ENCODE peak calls at places on chromosomes 11 and 22, in ten cellular contexts. J is astrocyte of the spinal cord, G is body of pancreas, K is HFFc6, N is MCF 10A, R is BE2C, O is H9, M is fibroblast of villous mesenchyme, U is upper lobe of right lung, S is fibroblast of lung. F is an unnamed sample.
A peak's percentile ranks its signal among the peaks of the same experiment; 100 is the strongest.

GRCh38 chr11:63882555-63883242 is 34.3 kb downstream of the RCOR2 start:
- DNase-seq in J (peak; percentile 49), G (no peak), K (no peak), N (no peak), R (peak; percentile 56), O (peak; percentile 82), M (no peak), U (no peak), S (peak; percentile 30), F (no peak)

GRCh38 chr11:65133724-65134123 is 595 bp downstream of the SYVN1 start:
- DNase-seq in J (no peak), G (no peak), K (no peak), N (no peak), R (no peak), O (no peak), M (no peak), U (peak; percentile 69), S (no peak), F (peak; percentile 79)

GRCh38 chr11:64727131-64727530 is 4.1 kb upstream of the NRXN2 start:
- DNase-seq in J (no peak), G (no peak), K (no peak), N (no peak), R (no peak), O (peak; percentile 19), M (no peak), U (peak; percentile 6), S (no peak), F (no peak)

GRCh38 chr11:62579252-62579651 is 5.6 kb upstream of the EEF1G start:
- DNase-seq in J (no peak), G (no peak), K (no peak), N (no peak), R (no peak), O (no peak), M (no peak), U (no peak), S (peak; percentile 57), F (no peak)

GRCh38 chr11:80593981-80594380 is 1153.2 kb upstream of the TENM4 start:
- DNase-seq in J (peak; percentile 53), G (no peak), K (no peak), N (peak; percentile 85), R (no peak), O (no peak), M (peak; percentile 56), U (no peak), S (peak; percentile 82), F (no peak)

GRCh38 chr11:102148059-102148458 is 37.8 kb downstream of the YAP1 start:
- DNase-seq in J (no peak), G (no peak), K (no peak), N (no peak), R (no peak), O (no peak), M (peak; percentile 63), U (no peak), S (no peak), F (no peak)

GRCh38 chr22:18056802-18057474 is 20.9 kb upstream of the PEX26 start:
- DNase-seq in J (no peak), G (no peak), K (no peak), N (no peak), R (no peak), O (no peak), M (no peak), U (peak; percentile 37), S (no peak), F (no peak)

GRCh38 chr11:126182787-126183445 is 28.5 kb downstream of the RPUSD4 start:
- DNase-seq in J (no peak), G (no peak), K (no peak), N (no peak), R (no peak), O (no peak), M (no peak), U (no peak), S (no peak), F (no peak)

GRCh38 chr11:57941875-57942274 is 81.8 kb upstream of the OR9Q1 start:
- DNase-seq in J (no peak), G (no peak), K (no peak), N (no peak), R (no peak), O (no peak), M (no peak), U (no peak), S (no peak), F (peak; percentile 21)

GRCh38 chr11:22193348-22194051 is 615 bp downstream of the ANO5 start:
- DNase-seq in J (no peak), G (peak; percentile 37), K (no peak), N (no peak), R (peak; percentile 36), O (peak; percentile 68), M (no peak), U (peak; percentile 70), S (peak; percentile 21), F (peak; percentile 67)

GRCh38 chr22:39253427-39254070 is 8.8 kb upstream of the PDGFB start:
- DNase-seq in J (peak; percentile 86), G (peak; percentile 81), K (peak; percentile 77), N (peak; percentile 91), R (peak; percentile 47), O (no peak), M (peak; percentile 84), U (no peak), S (peak; percentile 88), F (no peak)

GRCh38 chr22:39598017-39598965 is 27.7 kb downstream of the CACNA1I start:
- DNase-seq in J (no peak), G (peak; percentile 66), K (no peak), N (peak; percentile 38), R (peak; percentile 84), O (peak; percentile 95), M (no peak), U (peak; percentile 83), S (no peak), F (no peak)

GRCh38 chr11:15710593-15711260 is 596.0 kb downstream of the INSC start:
- DNase-seq in J (no peak), G (no peak), K (no peak), N (no peak), R (no peak), O (no peak), M (peak; percentile 36), U (no peak), S (no peak), F (no peak)

GRCh38 chr11:128905345-128906184 is 14.4 kb downstream of the KCNJ5 start:
- DNase-seq in J (peak; percentile 17), G (peak; percentile 61), K (peak; percentile 4), N (peak; percentile 71), R (peak; percentile 49), O (peak; percentile 78), M (peak; percentile 70), U (peak; percentile 78), S (peak; percentile 56), F (no peak)

GRCh38 chr11:6232899-6233298 is 1.5 kb downstream of the FHIP1B start:
- DNase-seq in J (no peak), G (no peak), K (no peak), N (no peak), R (no peak), O (no peak), M (no peak), U (no peak), S (no peak), F (no peak)

GRCh38 chr11:74018331-74019005 is 9.6 kb upstream of the UCP3 start:
- DNase-seq in J (peak; percentile 71), G (peak; percentile 90), K (peak; percentile 29), N (peak; percentile 73), R (no peak), O (no peak), M (peak; percentile 97), U (peak; percentile 95), S (peak; percentile 56), F (peak; percentile 98)

GRCh38 chr22:20021196-20022181 is 579 bp downstream of the TANGO2 start:
- DNase-seq in J (peak; percentile 20), G (peak; percentile 58), K (peak; percentile 73), N (peak; percentile 28), R (peak; percentile 14), O (no peak), M (peak; percentile 33), U (peak; percentile 83), S (peak; percentile 58), F (peak; percentile 86)

DNA sequence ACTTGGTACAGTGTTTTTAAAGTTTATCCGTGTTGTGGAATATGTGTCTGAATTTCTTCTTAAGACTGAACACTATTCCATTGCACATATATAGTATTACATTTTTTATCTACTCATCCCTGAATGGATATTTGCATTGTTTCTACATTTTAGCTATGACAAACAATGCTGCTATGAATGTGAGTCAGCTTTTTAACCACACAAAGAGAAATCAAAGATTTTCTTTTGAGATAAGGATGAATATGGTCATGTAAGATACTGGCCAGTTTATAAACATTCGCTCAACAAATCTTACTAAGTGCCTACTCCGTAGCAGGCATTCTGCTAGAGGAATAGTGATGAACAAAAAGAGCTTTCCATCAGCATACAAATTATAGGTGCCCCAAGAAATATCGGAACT is 16.5 kb upstream of the OR9G4 start:
- DNase-seq in J (no peak), G (no peak), K (no peak), N (no peak), R (no peak), O (no peak), M (no peak), U (no peak), S (no peak), F (no peak)
- TF ChIP-seq CTCF in J (no peak), G (no peak), K (no peak), N (no peak), R (no peak), O (no peak), M (no peak), U (no peak), S (no peak), F (no peak)

GRCh38 chr11:87330072-87330678 is 292.4 kb downstream of the TMEM135 start:
- DNase-seq in J (no peak), G (no peak), K (no peak), N (no peak), R (no peak), O (no peak), M (no peak), U (no peak), S (no peak), F (no peak)
- TF ChIP-seq CTCF in J (no peak), G (no peak), K (no peak), N (no peak), R (no peak), O (no peak), M (no peak), U (no peak), S (no peak), F (no peak)

GRCh38 chr11:12789574-12789973 is 115.4 kb downstream of the TEAD1 start:
- DNase-seq in J (no peak), G (no peak), K (no peak), N (no peak), R (peak; percentile 18), O (no peak), M (no peak), U (no peak), S (no peak), F (no peak)
- TF ChIP-seq CTCF in J (no peak), G (no peak), K (no peak), N (no peak), R (no peak), O (no peak), M (no peak), U (no peak), S (no peak), F (no peak)

DNA sequence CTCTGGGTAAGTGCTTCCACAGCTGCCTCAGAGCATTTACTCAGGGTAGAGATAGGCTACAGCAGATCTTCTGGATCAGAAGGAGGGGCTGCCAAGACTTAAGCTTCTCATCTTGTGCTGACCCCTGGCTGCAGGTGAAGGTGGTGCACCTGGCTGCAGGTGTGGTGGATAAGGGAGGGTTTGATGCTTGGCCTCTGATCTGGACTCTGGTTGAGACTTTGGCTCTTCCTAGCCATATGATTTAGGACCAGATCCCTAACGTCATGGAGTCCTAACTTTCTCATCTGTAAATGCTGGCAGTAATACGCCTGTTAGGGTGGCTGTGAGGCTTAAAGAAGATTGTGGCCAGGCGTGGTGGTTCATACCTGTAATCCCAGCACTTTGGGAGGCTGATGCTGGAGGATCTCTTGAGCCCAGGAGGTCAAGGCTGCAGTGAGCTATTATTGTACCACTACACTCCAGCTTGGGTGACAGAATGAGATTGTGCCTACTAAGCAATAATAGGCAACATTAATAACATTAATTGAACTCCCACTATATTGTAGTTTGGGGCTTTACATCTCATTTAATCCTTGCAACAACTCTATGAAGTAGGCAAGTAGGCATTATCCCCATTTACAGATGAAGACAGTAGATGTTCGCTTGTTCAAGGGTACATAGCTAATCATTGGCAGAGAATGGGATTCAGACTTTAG is 10.7 kb downstream of the DTX4 start:
- DNase-seq in J (no peak), G (peak; percentile 40), K (no peak), N (peak; percentile 67), R (no peak), O (peak; percentile 81), M (no peak), U (no peak), S (no peak), F (no peak)
- TF ChIP-seq CTCF in J (peak; percentile 29), G (peak; percentile 9), K (peak; percentile 49), N (peak; percentile 27), R (no peak), O (peak; percentile 86), M (peak; percentile 19), U (peak; percentile 35), S (peak; percentile 12), F (no peak)

F was measured in coronary artery.